ENCODE peak calls at places on chromosomes 4 and X, in four cellular contexts. B is transverse colon, M is heart left ventricle, W is mucosa of descending colon. T is an unnamed sample. For H3K4me1, the result is how much of the 10 kb centered on the place peaks cover.

GRCh38 chr4:124278477-124278876 is 434.1 kb downstream of the ANKRD50 start:
- DNase-seq in B (no peak), M (no peak), W (no peak), T (no peak)

GRCh38 chr4:88230953-88231835 is 53.2 kb downstream of the PPM1K start:
- DNase-seq in M (no peak), B (no peak), W (no peak), T (no peak)

GRCh38 chr4:85455942-85456341 is 19.0 kb upstream of the ARHGAP24 start:
- DNase-seq in M (no peak), B (no peak), W (no peak), T (no peak)

GRCh38 chr4:173301518-173302201 is 32.5 kb downstream of the HMGB2 start:
- DNase-seq in B (no peak), W (peak), M (no peak), T (no peak)

GRCh38 chrX:154320406-154320805 is 24.8 kb downstream of the TKTL1 start:
- DNase-seq in B (no peak), W (no peak), M (peak), T (no peak)

GRCh38 chrX:1392376-1393130 is 640 bp upstream of the SLC25A6 start:
- DNase-seq in B (peak), M (peak), W (peak), T (peak)

GRCh38 chr4:169133932-169134331 is 123.9 kb upstream of the CBR4 start:
- DNase-seq in M (no peak), B (no peak), W (no peak), T (no peak)

GRCh38 chr4:176492648-176493302 is 173.0 kb downstream of the SPCS3 start:
- DNase-seq in B (no peak), M (no peak), W (no peak), T (no peak)

GRCh38 chr4:43089730-43090129 is 197.2 kb downstream of the GRXCR1 start:
- DNase-seq in W (no peak), M (no peak), B (no peak), T (no peak)

GRCh38 chr4:107683873-107684272 is 36.2 kb downstream of the PAPSS1 start:
- DNase-seq in B (no peak), M (no peak), W (no peak), T (no peak)

GRCh38 chr4:121594796-121595526 is 101.8 kb downstream of the ANXA5 start:
- DNase-seq in B (no peak), W (no peak), M (no peak), T (no peak)

GRCh38 chr4:89368855-89369254 is 61.3 kb upstream of the GPRIN3 start:
- DNase-seq in B (no peak), W (no peak), M (no peak), T (no peak)

GRCh38 chrX:151359341-151359740 is 37.7 kb upstream of the VMA21 start:
- DNase-seq in B (no peak), W (no peak), M (no peak), T (no peak)

GRCh38 chrX:40931921-40932320 is 153.3 kb upstream of the USP9X start:
- DNase-seq in W (no peak), B (no peak), M (no peak), T (no peak)

GRCh38 chr4:37561803-37562207 is 124.4 kb downstream of the RELL1 start:
- DNase-seq in B (no peak), W (no peak), M (no peak), T (no peak)

GRCh38 chr4:4269856-4270255 is 20.1 kb downstream of the LYAR start:
- DNase-seq in W (no peak), M (no peak), B (no peak), T (no peak)

GRCh38 chr4:175806741-175807140 is 5.3 kb downstream of the GPM6A start:
- DNase-seq in B (no peak), W (no peak), M (no peak), T (no peak)

GRCh38 chr4:52477191-52477590 is 181.9 kb downstream of the USP46 start:
- DNase-seq in W (no peak), M (no peak), B (no peak), T (no peak)

GRCh38 chrX:41730101-41730500 is 6.1 kb downstream of the GPR82 start:
- DNase-seq in B (no peak), W (no peak), M (no peak), T (no peak)

GRCh38 chr4:185167205-185167604 is 24.1 kb downstream of the SLC25A4 start:
- DNase-seq in B (no peak), W (no peak), M (no peak), T (no peak)

GRCh38 chrX:51192104-51192503 is 140.5 kb upstream of the NUDT10 start:
- DNase-seq in B (no peak), W (no peak), M (no peak), T (no peak)

GRCh38 chr4:109729155-109729562 is 711 bp downstream of the PLA2G12A start:
- DNase-seq in W (no peak), B (no peak), M (no peak), T (no peak)

GRCh38 chrX:154544885-154545284 is 1.8 kb downstream of the G6PD start:
- DNase-seq in B (no peak), M (no peak), W (no peak), T (no peak)

GRCh38 chrX:45771560-45772340 is 571.1 kb upstream of the DIPK2B start:
- DNase-seq in B (peak), M (peak), W (peak), T (no peak)

GRCh38 chr4:176838611-176839411 is 46.1 kb upstream of the VEGFC start:
- DNase-seq in M (peak), B (no peak), W (no peak), T (no peak)

GRCh38 chrX:129523076-129524055 is at the start of gene SMARCA1:
- DNase-seq in B (peak), M (peak), W (peak), T (peak)

GRCh38 chr4:154506253-154506652 is 14.7 kb upstream of the DCHS2 start:
- DNase-seq in M (no peak), W (peak), B (no peak), T (no peak)

GRCh38 chrX:141468940-141469339 is 115.6 kb downstream of the SPANXA1 start:
- DNase-seq in W (no peak), B (no peak), M (no peak), T (no peak)

GRCh38 chrX:112043997-112044396 is 38.6 kb downstream of the TRPC5 start:
- DNase-seq in B (no peak), W (no peak), M (no peak), T (no peak)

GRCh38 chrX:11100281-11101035 is 10.7 kb upstream of the HCCS start:
- DNase-seq in W (peak), B (peak), M (no peak), T (peak)

GRCh38 chrX:3227526-3227925 is 118.9 kb downstream of the MXRA5 start:
- DNase-seq in B (no peak), W (no peak), M (no peak), T (no peak)

GRCh38 chrX:24782011-24782410 is 88.3 kb downstream of the POLA1 start:
- DNase-seq in M (no peak), W (no peak), B (no peak), T (no peak)

GRCh38 chrX:72031634-72032033 is 100.1 kb downstream of the RTL5 start:
- DNase-seq in W (no peak), B (no peak), M (no peak), T (no peak)

GRCh38 chr4:71366776-71367175 is 28.0 kb downstream of the SLC4A4 start:
- DNase-seq in B (no peak), W (no peak), M (no peak), T (no peak)

GRCh38 chr4:187782425-187782824 is 213.1 kb upstream of the ZFP42 start:
- DNase-seq in M (no peak), B (no peak), W (no peak), T (no peak)
- TF ChIP-seq CTCF in M (no peak), B (no peak), W (no peak), T (no peak)

GRCh38 chrX:57289089-57289488 is 2.6 kb downstream of the FAAH2 start:
- DNase-seq in B (no peak), W (no peak), M (no peak), T (no peak)
- H3K4me1 ChIP-seq in B (under half), W (under half), M (under half), T (under half)

GRCh38 chrX:135114392-135114791 is 5.9 kb downstream of the ETDB start:
- DNase-seq in W (no peak), B (no peak), M (no peak), T (no peak)

GRCh38 chrX:135112743-135113142 is 7.6 kb downstream of the ETDB start:
- DNase-seq in B (no peak), W (no peak), M (no peak), T (no peak)

DNA sequence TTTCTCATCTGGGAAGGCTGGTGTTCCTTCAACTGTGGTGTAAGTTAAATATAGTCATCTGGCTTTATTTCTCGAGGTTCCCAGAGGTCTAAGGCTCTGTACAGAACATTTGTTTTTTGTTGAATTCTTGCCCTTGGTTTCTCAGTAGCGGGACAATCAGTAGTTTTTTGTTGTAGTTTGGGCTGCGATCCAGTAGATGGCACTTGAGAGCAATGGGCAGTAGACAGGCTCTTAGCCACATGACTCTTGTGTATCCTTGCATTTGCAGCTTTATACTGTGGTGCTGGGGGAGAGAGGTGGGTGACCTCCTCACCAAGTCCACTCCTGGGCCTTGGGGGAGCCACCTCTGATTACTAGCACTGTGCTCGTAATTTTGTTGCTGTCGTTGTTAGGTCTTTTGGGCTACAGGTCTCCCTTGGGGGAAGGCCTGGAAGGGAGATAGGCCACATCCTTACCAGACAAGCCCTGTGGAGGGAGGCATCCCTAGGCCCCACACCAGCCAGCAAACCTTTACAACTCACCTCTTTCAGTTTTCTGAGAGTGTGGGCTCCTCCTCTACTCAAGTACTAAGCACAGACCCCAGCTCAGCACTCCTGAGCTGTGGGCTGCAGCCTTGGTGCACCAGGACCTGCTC is 8.1 kb downstream of the ETDB start:
- DNase-seq in B (no peak), M (no peak), W (peak), T (peak)
- TF ChIP-seq CTCF in B (peak), M (peak), W (no peak), T (peak)

GRCh38 chr4:113691676-113692075 is 69.9 kb downstream of the CAMK2D start:
- DNase-seq in W (no peak), M (no peak), B (no peak), T (no peak)
- H3K4me1 ChIP-seq in W (under half), M (under half), B (under half), T (under half)

T was measured in BE2C.